ENCODE peak calls at places on chromosomes 11 and 22, in seven cellular contexts. Z is HCT116; B is CD8-positive, alpha-beta T cell; Y is mammary epithelial cell; D is AG04449; U is right lobe of liver; H is stomach. O is an unnamed sample.

GRCh38 chr11:77322506-77322905 is 21.0 kb upstream of the GDPD4 start:
- DNase-seq in Y (no peak), B (no peak), H (no peak), Z (no peak), U (no peak), D (no peak), O (no peak)

GRCh38 chr11:3009481-3009880 is 17.4 kb upstream of the NAP1L4 start:
- DNase-seq in U (peak), H (no peak), D (no peak), Z (no peak), Y (no peak), B (no peak), O (peak)

GRCh38 chr11:128779036-128779435 is 85.2 kb downstream of the FLI1 start:
- DNase-seq in Y (no peak), H (no peak), D (peak), Z (no peak), U (no peak), B (no peak), O (no peak)

GRCh38 chr11:102850973-102851745 is 7.8 kb upstream of the MMP3 start:
- DNase-seq in Z (no peak), Y (peak), D (peak), B (no peak), H (no peak), U (no peak), O (no peak)

GRCh38 chr11:19200410-19201201 is 1.2 kb downstream of the CSRP3 start:
- DNase-seq in Y (peak), D (peak), Z (no peak), H (peak), B (no peak), U (no peak), O (no peak)

GRCh38 chr11:18490736-18491485 is 35.3 kb downstream of the LDHAL6A start:
- DNase-seq in Z (no peak), D (no peak), Y (no peak), B (no peak), H (no peak), U (no peak), O (no peak)

GRCh38 chr11:22346283-22346682 is 8.1 kb downstream of the SLC17A6 start:
- DNase-seq in D (no peak), B (no peak), Z (no peak), Y (no peak), H (no peak), U (no peak), O (no peak)

GRCh38 chr11:98107736-98108135 is 913.0 kb upstream of the CNTN5 start:
- DNase-seq in B (no peak), H (no peak), Z (no peak), Y (no peak), D (no peak), U (no peak), O (no peak)

GRCh38 chr11:72736452-72737069 is 15.6 kb downstream of the ARAP1 start:
- DNase-seq in D (no peak), Z (peak), U (peak), Y (peak), B (peak), H (no peak), O (peak)

GRCh38 chr11:19602406-19602805 is 110.2 kb upstream of the NAV2 start:
- DNase-seq in D (no peak), Z (no peak), Y (no peak), U (no peak), B (no peak), H (no peak), O (no peak)

GRCh38 chr11:44775366-44776356 is 48.9 kb downstream of the TSPAN18 start:
- DNase-seq in Z (peak), U (peak), Y (peak), B (peak), D (no peak), H (peak), O (peak)

GRCh38 chr11:68825603-68826002 is 16.1 kb downstream of the CPT1A start:
- DNase-seq in U (peak), D (no peak), H (peak), Y (no peak), Z (peak), B (peak), O (no peak)

GRCh38 chr22:30245985-30246901 is at the start of gene LIF:
- DNase-seq in B (peak), Z (no peak), D (no peak), Y (peak), U (no peak), H (no peak), O (peak)

GRCh38 chr11:134412508-134413333 is 679 bp upstream of the B3GAT1 start:
- DNase-seq in Y (no peak), U (no peak), Z (no peak), H (peak), D (no peak), B (no peak), O (no peak)

GRCh38 chr22:35398574-35398973 is 1.4 kb upstream of the MCM5 start:
- DNase-seq in B (no peak), Z (no peak), U (no peak), Y (no peak), D (no peak), H (no peak), O (no peak)

GRCh38 chr11:119684361-119685072 is 44.5 kb downstream of the NECTIN1 start:
- DNase-seq in H (no peak), U (no peak), Z (no peak), Y (peak), D (no peak), B (no peak), O (peak)

GRCh38 chr11:2950825-2951224 is 21.6 kb upstream of the PHLDA2 start:
- DNase-seq in B (no peak), D (no peak), Y (no peak), Z (no peak), H (no peak), U (no peak), O (no peak)

GRCh38 chr11:114551060-114551459 is 8.6 kb downstream of the NXPE1 start:
- DNase-seq in Y (no peak), U (no peak), Z (no peak), D (no peak), H (no peak), B (no peak), O (no peak)

GRCh38 chr11:67504023-67504949 is 877 bp downstream of the PITPNM1 start:
- DNase-seq in U (peak), B (peak), Y (peak), Z (no peak), H (no peak), D (no peak), O (peak)

GRCh38 chr11:107591098-107591445 is at the start of gene ELMOD1:
- DNase-seq in H (no peak), D (no peak), Z (no peak), Y (peak), U (peak), B (no peak), O (peak)

GRCh38 chr22:34801221-34801620 is 264.7 kb upstream of the ISX start:
- DNase-seq in D (no peak), Z (no peak), U (no peak), H (no peak), Y (no peak), B (no peak), O (no peak)

GRCh38 chr11:69000831-69001245 is 12.2 kb downstream of the MRGPRF start:
- DNase-seq in B (no peak), H (no peak), Y (peak), Z (peak), U (peak), D (peak), O (no peak)

GRCh38 chr11:8871283-8871775 is 39.7 kb upstream of the AKIP1 start:
- DNase-seq in Z (peak), B (no peak), H (peak), D (no peak), Y (peak), U (no peak), O (no peak)

GRCh38 chr11:64890084-64890944 is 11.9 kb upstream of the EHD1 start:
- DNase-seq in Y (no peak), U (no peak), H (no peak), Z (no peak), D (no peak), B (no peak), O (no peak)

GRCh38 chr22:22710719-22711531 is 66.5 kb downstream of the GGTLC2 start:
- DNase-seq in Z (no peak), B (peak), Y (no peak), U (peak), H (peak), D (no peak), O (peak)

GRCh38 chr22:44544523-44545433 is 46.7 kb upstream of the RTL6 start:
- DNase-seq in B (no peak), D (no peak), Y (no peak), Z (no peak), H (no peak), U (no peak), O (no peak)

GRCh38 chr22:50713008-50713385 is 25.0 kb upstream of the ACR start:
- DNase-seq in B (no peak), D (no peak), Y (no peak), U (peak), H (no peak), Z (no peak), O (no peak)

GRCh38 chr22:35524966-35525686 is 15.5 kb upstream of the RASD2 start:
- DNase-seq in U (no peak), Y (no peak), H (no peak), B (no peak), Z (no peak), D (no peak), O (no peak)

GRCh38 chr22:49971232-49972162 is 10.9 kb downstream of the PIM3 start:
- DNase-seq in H (peak), D (no peak), Y (no peak), Z (no peak), U (peak), B (no peak), O (no peak)

GRCh38 chr11:94563848-94564442 is 3.2 kb upstream of the PIWIL4 start:
- DNase-seq in B (no peak), Z (no peak), D (no peak), U (no peak), H (no peak), Y (no peak), O (no peak)

GRCh38 chr11:94558932-94559331 is 8.2 kb upstream of the PIWIL4 start:
- DNase-seq in B (no peak), Z (no peak), U (no peak), H (no peak), D (no peak), Y (no peak), O (no peak)

GRCh38 chr11:94558468-94558867 is 8.7 kb upstream of the PIWIL4 start:
- DNase-seq in B (no peak), H (no peak), Z (no peak), U (no peak), Y (no peak), D (no peak), O (no peak)

GRCh38 chr11:94567181-94567670 is at the start of gene PIWIL4:
- DNase-seq in Y (no peak), Z (no peak), D (no peak), U (no peak), H (no peak), B (no peak), O (no peak)

DNA sequence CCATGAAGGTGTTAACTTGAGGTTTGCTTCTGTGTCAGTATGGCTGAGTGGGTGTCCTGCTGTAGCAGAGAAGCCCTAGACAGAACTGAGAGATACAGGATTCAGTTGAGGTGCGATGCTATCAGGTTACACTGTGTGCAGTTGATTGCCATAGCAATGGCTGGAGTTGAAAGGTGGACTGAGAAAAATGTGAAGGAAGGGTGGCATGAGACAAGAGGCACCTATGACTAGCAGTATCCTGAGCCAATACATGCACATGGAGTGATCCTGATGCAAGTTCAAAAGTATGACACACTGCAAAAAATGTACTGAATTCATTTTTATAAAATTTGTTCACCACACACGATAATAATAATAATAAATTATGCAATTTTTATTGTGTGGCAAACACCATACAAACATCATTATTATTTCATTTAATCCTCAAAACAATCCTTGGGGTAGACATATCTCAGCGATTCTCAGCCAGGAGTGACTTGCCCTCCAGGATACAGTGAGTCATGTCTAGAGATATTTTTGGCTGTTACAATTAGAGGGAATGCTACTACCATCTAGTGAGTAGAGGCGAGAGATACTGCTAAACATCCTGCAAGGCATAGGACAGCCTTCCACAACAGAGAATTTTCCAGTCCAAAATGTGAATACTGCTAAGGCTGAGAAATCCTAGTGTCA is 3.9 kb upstream of the PIWIL4 start:
- DNase-seq in Y (peak), D (no peak), B (no peak), H (no peak), U (no peak), Z (no peak), O (no peak)
- TF ChIP-seq CTCF in Y (peak), D (peak), B (no peak), H (no peak), U (no peak), Z (peak), O (no peak)

DNA sequence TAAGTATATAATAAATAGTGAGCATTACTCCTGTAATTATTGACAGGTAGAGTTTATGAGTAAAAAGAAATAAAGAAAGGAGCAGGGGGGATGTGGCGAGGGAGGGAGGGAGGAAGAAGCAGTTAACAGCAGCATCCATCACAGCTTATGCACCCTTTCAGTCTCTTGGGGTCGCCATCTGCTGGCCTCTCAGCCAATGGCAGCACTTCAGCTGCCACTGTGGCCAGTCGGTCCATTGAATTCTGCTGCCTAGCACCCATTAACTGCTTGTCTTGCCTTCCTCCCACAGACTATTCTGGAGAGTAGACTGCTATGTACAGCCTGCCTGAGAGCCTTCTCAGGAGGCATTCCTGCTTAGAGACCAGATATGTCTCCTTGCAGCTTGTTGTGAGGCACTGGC is 388.3 kb downstream of the TENM4 start:
- DNase-seq in D (no peak), B (no peak), U (no peak), H (no peak), Z (no peak), Y (no peak), O (no peak)
- TF ChIP-seq CTCF in D (peak), B (no peak), U (peak), H (no peak), Z (peak), Y (no peak), O (peak)

GRCh38 chr11:13114566-13115465 is 105.7 kb downstream of the RASSF10 start:
- DNase-seq in B (no peak), U (no peak), Y (no peak), D (no peak), H (peak), Z (no peak), O (peak)
- TF ChIP-seq CTCF in B (no peak), U (peak), Y (no peak), D (no peak), H (no peak), Z (peak), O (peak)

DNA sequence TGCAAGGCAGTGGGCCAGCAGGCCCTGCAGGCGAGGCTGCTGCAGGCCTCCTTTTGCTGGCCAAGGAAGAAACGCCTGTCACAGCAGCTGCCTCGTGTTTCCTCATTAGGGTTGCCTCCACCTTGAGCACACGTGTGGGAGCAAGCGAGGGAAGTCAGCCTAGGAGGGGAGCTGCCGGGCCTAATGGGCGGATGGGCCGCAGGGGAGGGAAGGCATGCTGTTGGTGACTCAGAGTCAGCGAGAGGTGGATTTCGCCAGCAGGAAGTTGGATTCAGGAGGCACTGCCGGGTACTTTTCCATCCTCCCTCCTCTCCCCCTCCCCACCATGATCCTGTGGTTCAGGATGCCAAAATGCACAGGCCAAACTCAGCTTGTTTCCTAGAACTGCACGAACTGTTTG is 498.7 kb downstream of the METTL15 start:
- DNase-seq in D (no peak), H (no peak), U (no peak), Z (no peak), Y (no peak), B (no peak), O (no peak)
- TF ChIP-seq CTCF in D (no peak), H (no peak), U (no peak), Z (no peak), Y (no peak), B (no peak), O (no peak)

GRCh38 chr11:62546244-62546936 is at the start of gene AHNAK:
- DNase-seq in B (peak), D (no peak), H (peak), U (peak), Y (peak), Z (no peak), O (peak)

GRCh38 chr11:62546937-62547625 is 475 bp upstream of the AHNAK start:
- DNase-seq in D (no peak), Y (peak), U (no peak), H (no peak), Z (no peak), B (no peak), O (no peak)

GRCh38 chr11:62543680-62544444 is 2.7 kb downstream of the AHNAK start:
- DNase-seq in Z (no peak), U (no peak), Y (no peak), B (no peak), D (no peak), H (no peak), O (no peak)

GRCh38 chr11:62544521-62545436 is 1.8 kb downstream of the AHNAK start:
- DNase-seq in H (no peak), U (no peak), B (peak), Y (no peak), Z (no peak), D (no peak), O (peak)

DNA sequence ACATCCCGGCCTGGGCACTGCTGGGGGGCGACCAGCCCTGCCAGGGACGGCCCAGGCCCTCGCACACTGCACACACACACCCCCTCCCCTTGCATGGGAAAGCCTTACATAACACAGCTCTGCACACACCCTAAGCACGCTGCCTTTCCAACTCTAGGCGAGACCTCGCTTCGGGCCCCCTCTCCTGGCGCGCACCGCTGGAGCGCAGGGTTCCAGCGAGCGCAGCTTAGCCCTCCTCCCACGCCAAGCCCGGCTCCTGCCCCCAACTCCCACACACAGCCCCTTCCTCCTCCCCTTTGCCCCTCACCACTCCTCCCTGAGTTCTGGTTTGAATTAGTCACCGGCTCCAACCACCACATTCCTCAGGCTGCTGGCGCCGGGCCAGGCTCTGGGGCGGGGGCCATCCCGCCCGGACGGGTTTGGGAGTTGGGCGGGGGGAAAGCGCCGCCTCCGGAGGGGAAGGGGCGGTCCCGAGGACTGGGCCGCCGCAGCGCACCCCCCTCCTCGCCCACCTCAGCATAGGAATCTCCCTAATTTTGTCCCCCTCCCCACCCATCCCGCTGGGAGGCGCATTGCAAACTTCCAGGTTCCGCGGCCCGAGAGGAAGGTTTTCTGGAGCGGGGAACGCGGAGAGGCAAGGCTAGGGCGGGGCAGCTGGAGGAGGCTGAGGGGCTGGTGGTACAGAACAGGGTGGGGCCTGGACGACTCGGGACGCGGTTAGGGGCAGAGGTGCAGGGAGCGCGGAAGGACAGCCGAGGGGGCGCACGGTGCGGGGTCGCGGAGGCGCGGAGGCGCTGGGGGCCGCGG is 966 bp downstream of the AHNAK start:
- DNase-seq in D (peak), H (peak), Y (peak), B (peak), U (peak), Z (peak), O (peak)
- TF ChIP-seq CTCF in D (peak), H (no peak), Y (no peak), B (no peak), U (no peak), Z (no peak), O (no peak)

GRCh38 chr22:26318975-26319374 is 110.1 kb upstream of the ASPHD2 start:
- DNase-seq in B (no peak), Z (no peak), H (no peak), D (peak), U (no peak), Y (peak), O (peak)
- TF ChIP-seq CTCF in B (no peak), Z (peak), H (no peak), D (peak), U (no peak), Y (no peak), O (peak)

O was measured in GM12865.